ENCODE peak calls at places on chromosome 16, in nine cellular contexts. R is globus pallidus; A is omental fat pad; O is RWPE1; U is NB4; Z is stimulated activated CD8-positive, alpha-beta memory T cell treated with anti-CD3 and anti-CD28 coated beads, Interleukin-15, amount 100 ng/mL, for 24 hours; K is AG04450; F is NCI-H1930; I is AG04449. T is an unnamed sample.

GRCh38 chr16:17107450-17107849 is 363.3 kb downstream of the XYLT1 start:
- DNase-seq in U (no peak), R (no peak), A (no peak), Z (no peak), O (no peak), F (no peak), K (no peak), I (no peak), T (no peak)

GRCh38 chr16:81940781-81941560 is 70.3 kb downstream of the SDR42E1 start:
- DNase-seq in Z (no peak), A (no peak), U (peak), I (peak), F (peak), K (peak), O (peak), R (peak), T (no peak)

GRCh38 chr16:64051826-64052225 is 1070.0 kb downstream of the CDH11 start:
- DNase-seq in U (peak), A (no peak), I (no peak), Z (no peak), R (no peak), F (no peak), K (no peak), O (no peak), T (no peak)

GRCh38 chr16:88994704-88995103 is 17.7 kb upstream of the CBFA2T3 start:
- DNase-seq in R (no peak), K (no peak), U (no peak), Z (no peak), O (no peak), I (no peak), A (no peak), F (no peak), T (no peak)

GRCh38 chr16:87734644-87735043 is 31.1 kb downstream of the KLHDC4 start:
- DNase-seq in Z (no peak), K (no peak), O (no peak), R (no peak), U (no peak), F (no peak), A (no peak), I (no peak), T (no peak)

GRCh38 chr16:70495425-70496182 is 27.8 kb downstream of the COG4 start:
- DNase-seq in R (no peak), Z (no peak), A (no peak), O (no peak), F (no peak), U (no peak), I (no peak), K (no peak), T (no peak)

GRCh38 chr16:73000020-73000906 is 47.7 kb downstream of the ZFHX3 start:
- DNase-seq in R (peak), U (no peak), Z (no peak), F (no peak), A (no peak), K (no peak), O (no peak), I (no peak), T (peak)

GRCh38 chr16:11151156-11151904 is 104.7 kb downstream of the SOCS1 start:
- DNase-seq in A (no peak), F (no peak), U (no peak), K (no peak), Z (no peak), I (no peak), O (no peak), R (no peak), T (no peak)

GRCh38 chr16:1445518-1446197 is 1.3 kb upstream of the CCDC154 start:
- DNase-seq in F (no peak), O (no peak), K (no peak), R (no peak), Z (no peak), U (peak), A (no peak), I (no peak), T (no peak)

GRCh38 chr16:8656376-8656775 is 18.0 kb upstream of the ABAT start:
- DNase-seq in K (no peak), U (no peak), R (no peak), O (no peak), I (no peak), A (no peak), Z (no peak), F (no peak), T (no peak)

GRCh38 chr16:70746708-70747424 is 54.1 kb downstream of the VAC14 start:
- DNase-seq in O (peak), I (peak), K (peak), U (peak), R (no peak), A (no peak), F (no peak), Z (no peak), T (peak)

GRCh38 chr16:16027728-16028310 is 78.4 kb downstream of the ABCC1 start:
- DNase-seq in Z (no peak), F (no peak), R (no peak), A (no peak), K (no peak), U (no peak), O (no peak), I (no peak), T (no peak)

GRCh38 chr16:72915331-72915730 is 132.6 kb downstream of the ZFHX3 start:
- DNase-seq in R (no peak), K (no peak), Z (no peak), F (no peak), A (no peak), U (no peak), O (no peak), I (no peak), T (no peak)

GRCh38 chr16:87791295-87792204 is 25.8 kb upstream of the KLHDC4 start:
- DNase-seq in I (no peak), A (no peak), R (peak), Z (no peak), K (no peak), O (no peak), U (no peak), F (no peak), T (no peak)

T was measured in right cardiac atrium.